ENCODE peak calls at places on chromosomes 16 and 17, in eight cellular contexts. B is GM06990, O is left ventricle myocardium inferior, F is MCF 10A, E is thyroid gland, V is fibroblast of mammary gland, D is PC-9, S is lower lobe of right lung. J is an unnamed sample.
A peak's percentile ranks its signal among the peaks of the same experiment; 100 is the strongest.

GRCh38 chr16:55003916-55004315 is 73.3 kb downstream of the IRX5 start:
- DNase-seq in S (no peak), V (no peak), E (no peak), D (no peak), O (no peak), F (no peak), B (no peak), J (no peak)

GRCh38 chr16:50796829-50797228 is 54.9 kb downstream of the CYLD start:
- DNase-seq in S (no peak), D (no peak), B (no peak), V (no peak), F (no peak), E (no peak), O (no peak), J (no peak)

GRCh38 chr17:80964231-80964856 is 27.3 kb upstream of the CHMP6 start:
- DNase-seq in E (no peak), S (no peak), B (no peak), F (no peak), D (no peak), V (no peak), O (no peak), J (no peak)

GRCh38 chr17:1040216-1040600 is 43.3 kb downstream of the TIMM22 start:
- DNase-seq in F (no peak), S (peak; percentile 51), E (no peak), D (no peak), O (no peak), B (no peak), V (peak; percentile 50), J (no peak)

GRCh38 chr16:31352344-31353115 is 2.4 kb upstream of the ITGAX start:
- DNase-seq in O (no peak), E (no peak), S (no peak), F (no peak), V (no peak), D (no peak), B (peak; percentile 57), J (no peak)

GRCh38 chr16:2161911-2162310 is 6.3 kb downstream of the TRAF7 start:
- DNase-seq in S (no peak), E (no peak), D (no peak), V (no peak), B (no peak), O (no peak), F (no peak), J (no peak)

GRCh38 chr16:1330260-1330914 is 3.1 kb upstream of the BAIAP3 start:
- DNase-seq in E (no peak), S (no peak), D (no peak), V (no peak), B (no peak), O (no peak), F (no peak), J (peak; percentile 84)

GRCh38 chr16:13779676-13780075 is 140.3 kb upstream of the ERCC4 start:
- DNase-seq in E (no peak), S (no peak), F (no peak), O (no peak), D (no peak), V (no peak), B (no peak), J (no peak)

GRCh38 chr17:43456661-43457361 is 27.0 kb upstream of the DHX8 start:
- DNase-seq in E (no peak), B (no peak), O (no peak), V (peak; percentile 80), S (peak; percentile 55), D (no peak), F (peak; percentile 91), J (no peak)

GRCh38 chr17:45709889-45710288 is 74.2 kb upstream of the CRHR1 start:
- DNase-seq in S (no peak), O (no peak), V (no peak), B (no peak), D (no peak), E (no peak), F (no peak), J (peak; percentile 32)

GRCh38 chr17:40355123-40355803 is 9.3 kb downstream of the GJD3 start:
- DNase-seq in S (peak; percentile 82), B (peak; percentile 80), O (peak; percentile 79), V (peak; percentile 61), E (peak; percentile 69), F (peak; percentile 56), D (peak; percentile 63), J (peak; percentile 88)

GRCh38 chr17:47649972-47650524 is 329 bp downstream of the KPNB1 start:
- DNase-seq in O (no peak), D (no peak), F (no peak), V (no peak), E (peak; percentile 54), S (no peak), B (no peak), J (peak; percentile 59)

GRCh38 chr17:4498461-4499397 is at the start of gene SPNS2:
- DNase-seq in F (peak; percentile 19), V (peak; percentile 16), O (peak; percentile 75), B (peak; percentile 59), S (peak; percentile 77), D (peak; percentile 84), E (peak; percentile 66), J (peak; percentile 88)

GRCh38 chr17:78789149-78789662 is 7.1 kb upstream of the CYTH1 start:
- DNase-seq in B (no peak), F (no peak), E (no peak), D (no peak), O (no peak), V (no peak), S (no peak), J (no peak)

GRCh38 chr17:69213059-69213813 is 15.4 kb downstream of the ABCA10 start:
- DNase-seq in D (peak; percentile 28), E (no peak), F (peak; percentile 47), V (no peak), B (no peak), O (no peak), S (no peak), J (peak; percentile 68)

GRCh38 chr16:78925071-78925714 is 675.3 kb downstream of the MAF start:
- DNase-seq in F (peak; percentile 33), D (no peak), O (peak; percentile 19), V (peak; percentile 6), B (peak; percentile 3), S (peak; percentile 61), E (peak; percentile 18), J (peak; percentile 64)

DNA sequence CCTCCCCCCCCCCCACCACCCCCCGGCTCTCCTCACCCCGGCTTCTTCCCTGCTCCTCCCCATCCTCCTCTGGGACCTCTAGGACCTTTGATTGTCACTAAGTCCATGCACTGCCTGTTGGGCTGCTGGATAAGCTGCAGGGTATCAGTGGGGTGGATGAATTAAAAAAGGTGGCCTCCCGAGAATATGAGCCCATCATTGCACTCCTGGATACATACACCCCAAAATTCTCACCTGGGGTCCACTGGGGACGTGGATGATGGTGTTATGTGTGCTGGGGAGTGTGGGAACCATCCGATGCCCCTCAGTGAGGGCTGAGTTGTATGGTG is 88.8 kb downstream of the IRF8 start:
- DNase-seq in D (no peak), F (no peak), E (no peak), V (no peak), S (no peak), B (no peak), O (no peak), J (no peak)
- TF ChIP-seq CTCF in D (no peak), F (no peak), E (no peak), V (no peak), S (peak; percentile 30), B (no peak), O (peak; percentile 23), J (no peak)

GRCh38 chr16:19067349-19068236 is at the start of gene COQ7:
- DNase-seq in V (peak; percentile 100), F (peak; percentile 99), D (peak; percentile 98), B (peak; percentile 99), S (peak; percentile 99), O (peak; percentile 98), E (peak; percentile 99), J (peak; percentile 100)
- TF ChIP-seq CTCF in V (no peak), F (no peak), D (peak; percentile 25), B (no peak), S (no peak), O (no peak), E (no peak), J (no peak)

GRCh38 chr16:84940670-84941551 is 70.4 kb downstream of the ZDHHC7 start:
- DNase-seq in F (no peak), O (no peak), V (peak; percentile 73), E (no peak), S (no peak), D (no peak), B (no peak), J (no peak)
- TF ChIP-seq CTCF in F (no peak), O (no peak), V (peak; percentile 15), E (no peak), S (no peak), D (no peak), B (no peak), J (no peak)

GRCh38 chr17:51668155-51668962 is 408.0 kb downstream of the UTP18 start:
- DNase-seq in V (no peak), S (no peak), F (no peak), E (no peak), D (no peak), O (no peak), B (no peak), J (no peak)
- TF ChIP-seq CTCF in V (no peak), S (no peak), F (no peak), E (no peak), D (no peak), O (no peak), B (no peak), J (no peak)

DNA sequence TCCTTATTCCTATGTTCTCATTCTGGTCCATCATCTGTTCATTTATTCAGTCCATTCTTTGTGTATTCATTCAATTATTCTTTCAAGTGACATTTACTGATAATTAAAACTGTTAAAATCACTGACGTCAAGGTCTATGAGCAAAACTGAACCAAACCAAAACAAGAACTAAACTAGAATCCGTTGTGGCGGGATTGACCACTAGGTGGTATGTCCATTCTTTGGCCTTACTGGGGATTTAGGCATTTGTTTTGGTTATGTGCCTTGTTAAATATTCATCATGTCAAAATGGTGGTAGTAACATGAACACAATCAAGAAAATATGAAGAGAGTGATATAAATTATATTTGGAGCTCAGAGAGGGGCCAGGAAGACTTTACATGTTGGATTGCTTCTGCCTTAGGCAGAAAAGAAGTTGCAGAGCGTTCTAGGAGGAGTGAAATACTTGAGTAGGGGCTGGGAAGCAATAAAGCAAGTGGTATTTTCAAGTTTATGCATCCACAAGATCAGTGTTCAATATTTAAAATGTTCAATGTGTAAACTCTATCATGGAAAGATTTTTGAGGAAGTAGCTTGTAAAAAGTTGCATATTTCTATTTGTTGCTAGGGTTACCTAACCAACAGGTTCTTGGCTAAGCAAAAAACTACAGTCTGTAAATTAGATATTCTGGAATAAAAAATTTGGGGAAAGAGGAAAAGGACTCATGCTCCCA is 129.0 kb downstream of the CDH13 start:
- DNase-seq in V (no peak), E (no peak), D (no peak), S (no peak), B (no peak), O (no peak), F (peak; percentile 13), J (peak; percentile 40)
- TF ChIP-seq CTCF in V (peak; percentile 20), E (no peak), D (no peak), S (no peak), B (peak; percentile 21), O (no peak), F (no peak), J (peak; percentile 74)

DNA sequence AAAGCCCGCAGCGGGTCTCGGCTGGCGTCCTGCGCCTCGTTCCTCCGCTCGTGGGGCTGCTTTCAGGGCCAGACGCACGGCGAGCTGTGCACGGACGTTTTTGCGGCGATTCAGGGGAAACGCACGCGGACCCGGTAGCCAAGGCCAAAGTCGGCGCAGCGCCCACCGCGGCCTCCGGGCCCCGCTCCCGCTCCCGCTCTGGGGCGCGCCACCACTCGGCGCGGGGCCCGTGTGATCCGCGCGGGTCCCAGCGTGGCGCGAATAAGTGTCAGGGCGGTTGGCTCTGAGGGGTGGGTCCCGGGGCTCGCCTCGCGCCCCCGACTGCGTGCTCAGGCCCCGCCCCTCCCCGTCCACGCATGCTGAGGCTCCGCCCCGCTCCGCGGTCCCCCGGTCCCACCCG is 694 bp upstream of the TBCD start:
- DNase-seq in E (no peak), V (no peak), S (no peak), D (no peak), O (peak; percentile 39), B (no peak), F (no peak), J (peak; percentile 69)
- TF ChIP-seq CTCF in E (no peak), V (no peak), S (no peak), D (no peak), O (no peak), B (no peak), F (no peak), J (no peak)

J was measured in GM23338.